ENCODE peak calls at places on chromosomes 2 and 18, in five cellular contexts. H is posterior vena cava, R is NCI-H2081, P is kidney glomerular epithelial cell, B is NCI-H2171 treated with DMSO at 0.1 percent for 48 hours. G is an unnamed sample.

GRCh38 chr2:43879261-43879660 is 40.5 kb downstream of the ABCG8 start:
- DNase-seq in H (no peak), R (no peak), P (no peak), B (no peak), G (no peak)

GRCh38 chr2:25305197-25305596 is 36.5 kb downstream of the DNMT3A start:
- DNase-seq in H (no peak), R (no peak), P (no peak), B (no peak), G (no peak)

GRCh38 chr2:26438926-26439325 is 37.2 kb downstream of the DRC1 start:
- DNase-seq in H (no peak), R (no peak), P (no peak), B (no peak), G (no peak)

GRCh38 chr2:235746257-235746934 is 252.6 kb downstream of the AGAP1 start:
- DNase-seq in H (no peak), R (peak), P (peak), B (peak), G (peak)

GRCh38 chr18:11114653-11115052 is 34.7 kb downstream of the PIEZO2 start:
- DNase-seq in H (no peak), R (no peak), P (no peak), B (no peak), G (no peak)

GRCh38 chr2:174901075-174901474 is 104.1 kb downstream of the CHN1 start:
- DNase-seq in H (no peak), R (no peak), P (no peak), B (no peak), G (no peak)

GRCh38 chr18:8662574-8663255 is 42.6 kb upstream of the MTCL1 start:
- DNase-seq in H (no peak), R (peak), P (no peak), B (no peak), G (no peak)

GRCh38 chr18:43869451-43870008 is 592.2 kb upstream of the SYT4 start:
- DNase-seq in H (no peak), R (peak), P (peak), B (peak), G (no peak)

GRCh38 chr2:52356560-52356959 is 1324.6 kb upstream of the NRXN1 start:
- DNase-seq in H (no peak), R (no peak), P (no peak), B (no peak), G (no peak)

GRCh38 chr2:240832205-240832727 is 12.2 kb upstream of the KIF1A start:
- DNase-seq in H (peak), R (peak), P (peak), B (peak), G (no peak)

GRCh38 chr2:6053711-6054393 is 361.7 kb downstream of the SOX11 start:
- DNase-seq in H (no peak), R (peak), P (no peak), B (peak), G (no peak)

GRCh38 chr18:50373531-50373930 is 1.3 kb upstream of the SKA1 start:
- DNase-seq in H (no peak), R (no peak), P (no peak), B (no peak), G (no peak)

GRCh38 chr2:88919087-88919738 is 227.7 kb downstream of the RPIA start:
- DNase-seq in H (no peak), R (peak), P (peak), B (peak), G (peak)

GRCh38 chr18:12911025-12911927 is 27.2 kb upstream of the PTPN2 start:
- DNase-seq in H (no peak), R (no peak), P (no peak), B (no peak), G (no peak)

GRCh38 chr2:158091647-158092046 is 10.0 kb upstream of the UPP2 start:
- DNase-seq in H (no peak), R (no peak), P (no peak), B (no peak), G (no peak)

GRCh38 chr18:54033087-54033486 is 191.4 kb downstream of the MBD2 start:
- DNase-seq in H (no peak), R (no peak), P (peak), B (no peak), G (peak)

GRCh38 chr2:112029164-112029563 is 25.9 kb upstream of the TMEM87B start:
- DNase-seq in H (no peak), R (no peak), P (no peak), B (no peak), G (no peak)

GRCh38 chr18:21049306-21049705 is 62.3 kb downstream of the ROCK1 start:
- DNase-seq in H (no peak), R (no peak), P (no peak), B (no peak), G (no peak)

GRCh38 chr2:205860847-205861246 is 178.5 kb downstream of the NRP2 start:
- DNase-seq in H (no peak), R (no peak), P (no peak), B (no peak), G (no peak)

GRCh38 chr18:58645398-58645797 is 16.5 kb upstream of the ALPK2 start:
- DNase-seq in H (no peak), R (no peak), P (no peak), B (no peak), G (peak)

GRCh38 chr2:146661494-146662096 is 1183.2 kb upstream of the ACVR2A start:
- DNase-seq in H (no peak), R (peak), P (peak), B (peak), G (peak)

GRCh38 chr18:80145191-80145799 is 36.2 kb downstream of the ADNP2 start:
- DNase-seq in H (no peak), R (peak), P (no peak), B (no peak), G (no peak)